ENCODE peak calls at places on chromosome 14, in seven cellular contexts. M, N, Z, D, B, I and R are unnamed samples.

GRCh38 chr14:105163040-105163742 is 5.4 kb downstream of the JAG2 start:
- DNase-seq in M (no peak), N (no peak), Z (no peak), D (no peak), B (no peak), I (no peak), R (no peak)

GRCh38 chr14:69873877-69874780 is 5.1 kb upstream of the SMOC1 start:
- DNase-seq in M (no peak), N (no peak), Z (no peak), D (no peak), B (no peak), I (no peak), R (no peak)

GRCh38 chr14:89617471-89618291 is 200.6 kb upstream of the FOXN3 start:
- DNase-seq in M (no peak), N (no peak), Z (peak; percentile 47), D (no peak), B (no peak), I (no peak), R (no peak)

GRCh38 chr14:52391866-52392600 is 77.9 kb downstream of the PTGER2 start:
- DNase-seq in M (no peak), N (no peak), Z (no peak), D (peak; percentile 13), B (no peak), I (no peak), R (peak; percentile 4)

GRCh38 chr14:93133476-93133875 is 17.8 kb upstream of the ITPK1 start:
- DNase-seq in M (no peak), N (no peak), Z (no peak), D (no peak), B (peak; percentile 39), I (peak; percentile 49), R (no peak)

GRCh38 chr14:55388160-55388559 is 23.5 kb downstream of the ATG14 start:
- DNase-seq in M (no peak), N (no peak), Z (peak; percentile 64), D (no peak), B (no peak), I (no peak), R (no peak)

GRCh38 chr14:101956179-101956885 is 8.0 kb upstream of the DYNC1H1 start:
- DNase-seq in M (no peak), N (no peak), Z (no peak), D (no peak), B (no peak), I (no peak), R (no peak)

GRCh38 chr14:90560529-90560928 is 163.7 kb downstream of the CALM1 start:
- DNase-seq in M (no peak), N (no peak), Z (no peak), D (no peak), B (no peak), I (no peak), R (no peak)

GRCh38 chr14:100824156-100824555 is 1.8 kb upstream of the MEG3 start:
- DNase-seq in M (no peak), N (peak; percentile 74), Z (peak; percentile 5), D (no peak), B (peak; percentile 28), I (no peak), R (no peak)

GRCh38 chr14:67187210-67187609 is 2.0 kb upstream of the GARIN2 start:
- DNase-seq in M (peak; percentile 68), N (no peak), Z (no peak), D (peak; percentile 83), B (peak; percentile 19), I (no peak), R (peak; percentile 40)

GRCh38 chr14:92516966-92517350 is 3.4 kb downstream of the RIN3 start:
- DNase-seq in M (no peak), N (no peak), Z (no peak), D (no peak), B (no peak), I (no peak), R (no peak)

GRCh38 chr14:74712499-74713394 is at the start of the genes AREL1 and FCF1:
- DNase-seq in M (peak; percentile 89), N (peak; percentile 81), Z (no peak), D (peak; percentile 85), B (peak; percentile 85), I (peak; percentile 83), R (peak; percentile 56)
- TF ChIP-seq POLR2A in M (peak; percentile 73), N (peak; percentile 23), Z (peak; percentile 96), D (no peak), B (peak; percentile 61), I (no peak), R (peak; percentile 39)

GRCh38 chr14:61750708-61751474 is 11.3 kb upstream of the SNAPC1 start:
- DNase-seq in M (peak; percentile 83), N (peak; percentile 94), Z (peak; percentile 85), D (peak; percentile 70), B (peak; percentile 73), I (peak; percentile 83), R (no peak)
- TF ChIP-seq POLR2A in M (peak; percentile 63), N (no peak), Z (peak; percentile 85), D (peak; percentile 74), B (peak; percentile 65), I (no peak), R (no peak)

DNA sequence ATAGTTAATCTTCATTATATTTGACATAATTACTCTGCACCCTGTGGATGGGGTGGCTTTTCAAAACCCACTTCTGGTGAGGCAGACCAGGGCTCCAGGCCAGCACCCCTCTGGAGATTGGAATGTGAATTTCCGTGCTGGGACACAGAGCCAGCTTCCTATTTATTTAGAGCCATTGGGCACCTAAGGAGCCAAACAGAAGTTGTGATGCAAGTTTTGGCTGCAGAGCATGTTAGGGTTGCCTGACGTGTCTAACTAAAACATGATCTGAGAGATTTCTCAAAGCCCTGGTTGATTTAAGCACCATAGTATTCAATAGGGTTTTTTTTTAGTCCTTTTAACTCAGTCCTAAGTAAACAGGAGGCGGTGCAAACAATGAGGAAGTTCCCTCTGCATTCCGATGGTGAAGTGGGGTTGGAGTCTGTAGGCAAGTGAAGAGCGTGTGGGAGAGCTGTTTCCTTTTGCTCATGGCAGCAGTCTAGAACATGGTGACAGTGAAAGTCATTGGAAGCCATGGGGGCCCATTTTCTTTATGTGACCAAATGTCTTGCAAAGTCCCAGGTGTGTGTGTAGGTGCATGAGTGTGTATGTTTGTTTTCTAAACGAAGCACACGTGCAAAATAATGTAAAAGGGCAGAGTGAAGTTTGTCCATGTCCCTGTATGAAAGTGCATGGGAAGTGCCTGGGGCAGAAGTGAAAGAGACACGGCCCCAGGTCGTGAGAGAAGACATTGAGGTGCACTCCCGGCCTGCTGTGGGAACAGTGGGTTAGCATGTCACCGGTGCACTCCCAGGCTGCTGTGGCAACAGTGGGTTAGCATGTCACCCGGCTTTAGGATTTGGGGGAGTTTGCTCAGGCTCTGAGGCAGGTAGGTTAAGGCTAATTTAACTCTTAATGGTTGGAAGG is 117.7 kb downstream of the PRKCH start:
- DNase-seq in M (peak; percentile 76), N (no peak), Z (no peak), D (no peak), B (peak; percentile 46), I (peak; percentile 78), R (peak; percentile 56)
- TF ChIP-seq POLR2A in M (no peak), N (no peak), Z (no peak), D (no peak), B (no peak), I (no peak), R (no peak)

DNA sequence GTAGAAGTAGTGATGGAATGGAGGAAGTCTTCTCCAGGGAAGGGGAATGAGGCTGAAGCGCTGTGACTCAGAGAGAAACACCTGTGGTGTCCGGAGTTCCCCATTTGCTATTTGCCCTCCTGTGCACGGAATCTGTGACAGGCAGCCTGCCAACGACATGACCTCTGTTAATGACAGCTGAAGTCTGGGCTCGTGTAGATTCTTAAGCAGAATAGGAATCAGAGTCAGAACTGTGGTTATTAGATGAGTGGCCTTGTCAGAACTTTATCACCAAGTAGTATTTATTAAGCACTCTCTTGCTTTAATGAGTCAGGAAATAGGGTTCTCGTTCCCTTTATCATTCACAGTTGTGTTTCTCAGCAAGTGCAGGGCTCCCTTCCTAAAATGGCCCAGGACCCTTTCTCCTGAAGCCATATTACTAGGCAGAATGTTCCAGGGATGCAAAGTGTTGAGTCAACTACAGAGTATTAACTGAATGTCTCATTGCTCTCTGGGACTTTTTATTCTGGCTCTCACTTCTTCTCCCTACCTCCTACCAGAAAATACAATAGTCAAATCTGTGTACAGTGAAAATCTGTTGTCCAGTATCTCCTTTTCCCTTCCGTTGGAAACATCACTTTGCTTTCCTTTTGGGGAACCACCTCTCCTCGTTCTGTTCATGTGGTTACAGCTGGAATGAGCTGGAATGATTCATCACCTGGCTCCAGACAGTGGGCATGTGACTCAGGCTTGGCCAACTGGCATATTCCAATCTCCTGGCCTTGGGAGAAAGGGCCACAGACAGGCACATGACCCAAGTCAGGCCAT is 77.8 kb upstream of the MAX start:
- DNase-seq in M (peak; percentile 73), N (no peak), Z (no peak), D (peak; percentile 38), B (no peak), I (peak; percentile 61), R (peak; percentile 63)
- TF ChIP-seq POLR2A in M (no peak), N (no peak), Z (no peak), D (no peak), B (no peak), I (no peak), R (no peak)

GRCh38 chr14:31025335-31026075 is at the start of gene AP4S1:
- DNase-seq in M (peak; percentile 31), N (peak; percentile 70), Z (peak; percentile 87), D (no peak), B (peak; percentile 40), I (peak; percentile 37), R (peak; percentile 5)
- TF ChIP-seq POLR2A in M (peak; percentile 36), N (no peak), Z (peak; percentile 47), D (no peak), B (peak; percentile 9), I (no peak), R (peak; percentile 12)

DNA sequence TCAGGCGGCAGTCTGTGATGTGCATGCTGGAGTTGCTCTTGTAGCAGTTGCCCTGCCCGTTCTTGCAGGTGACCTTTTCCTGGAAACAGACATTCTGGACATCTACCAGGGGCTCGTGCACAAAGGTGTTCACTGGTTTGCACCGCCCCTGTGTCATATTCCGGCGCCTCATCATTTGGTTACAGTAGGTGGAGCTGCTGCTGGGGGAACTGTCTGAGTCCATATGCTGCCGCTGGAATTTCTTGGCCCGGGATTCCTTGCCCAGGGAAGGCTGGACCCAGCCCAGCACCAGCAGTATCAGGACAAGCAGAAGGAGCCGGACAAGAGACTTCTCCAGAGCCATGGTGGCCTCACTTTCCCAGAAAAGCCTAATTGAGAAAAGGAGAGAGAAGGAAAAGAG is 918 bp downstream of the RNASE1 start:
- DNase-seq in M (no peak), N (peak; percentile 69), Z (no peak), D (no peak), B (no peak), I (no peak), R (no peak)
- TF ChIP-seq POLR2A in M (no peak), N (no peak), Z (no peak), D (no peak), B (no peak), I (no peak), R (no peak)

DNA sequence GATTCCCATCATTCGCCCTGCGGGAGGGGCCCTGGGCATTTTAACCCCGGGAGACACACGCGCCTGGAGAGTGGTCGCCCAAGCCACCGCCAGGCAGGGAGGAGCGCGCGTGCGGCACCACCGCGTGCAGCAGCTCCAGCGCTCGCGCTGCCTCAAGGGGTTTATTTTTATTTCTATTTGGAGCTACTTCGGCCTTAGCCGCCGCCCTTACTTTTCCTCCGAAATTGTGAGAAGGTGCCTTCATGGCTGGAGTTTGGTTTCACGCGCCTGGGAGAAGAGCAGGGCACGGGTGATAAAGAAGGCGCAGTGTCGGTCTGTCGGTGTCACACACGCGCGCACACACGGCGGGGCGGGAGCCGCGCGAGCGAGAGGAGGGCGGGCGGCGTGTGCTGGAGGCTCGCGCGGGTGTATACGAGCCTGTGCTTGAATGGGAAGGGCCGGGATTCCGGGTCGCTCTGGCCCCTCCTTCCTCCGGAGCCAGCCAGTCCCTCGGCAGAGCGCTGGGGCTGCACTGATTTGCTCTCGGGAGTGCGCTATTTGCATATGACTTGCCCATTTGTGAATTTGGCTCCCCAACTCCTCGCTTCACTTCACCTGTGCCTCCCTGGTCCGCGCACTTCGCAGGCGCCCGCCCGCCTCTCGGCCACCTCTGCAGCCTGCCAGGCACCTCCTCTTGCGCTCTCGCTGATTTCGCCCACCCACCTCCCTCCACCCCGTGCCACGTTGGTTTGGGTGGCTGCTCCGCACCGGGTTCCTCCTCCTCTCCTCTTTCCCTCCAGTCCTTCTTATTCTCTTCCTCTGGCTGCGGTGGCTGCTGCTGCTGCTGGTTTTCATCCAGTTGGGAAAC is 932.3 kb downstream of the DIO2 start:
- DNase-seq in M (peak; percentile 73), N (peak; percentile 78), Z (no peak), D (no peak), B (peak; percentile 81), I (peak; percentile 49), R (no peak)
- TF ChIP-seq POLR2A in M (no peak), N (no peak), Z (no peak), D (no peak), B (peak; percentile 73), I (no peak), R (peak; percentile 27)